ENCODE peak calls at places on chromosomes 12 and 14, in six cellular contexts. One of them, this sample, is unnamed.

GRCh38 chr12:68910128-68910527 is 22.8 kb downstream of the CPM start:
- DNase-seq in activated CD4-positive, CD25-positive, alpha-beta regulatory T cell: no peak
- DNase-seq in occipital lobe: no peak
- DNase-seq in fibroblast of pulmonary artery: peak
- DNase-seq in activated CD8-positive, alpha-beta memory T cell treated with anti-CD3 and anti-CD28 coated beads for 4 hours: no peak
- DNase-seq in neuronal stem cell: no peak
- DNase-seq in this sample: no peak

GRCh38 chr14:30143617-30144016 is 216.0 kb upstream of the PRKD1 start:
- DNase-seq in activated CD4-positive, CD25-positive, alpha-beta regulatory T cell: no peak
- DNase-seq in fibroblast of pulmonary artery: peak
- DNase-seq in activated CD8-positive, alpha-beta memory T cell treated with anti-CD3 and anti-CD28 coated beads for 4 hours: no peak
- DNase-seq in occipital lobe: no peak
- DNase-seq in neuronal stem cell: no peak
- DNase-seq in this sample: peak

GRCh38 chr12:104590002-104590401 is 133.3 kb downstream of the CHST11 start:
- DNase-seq in neuronal stem cell: no peak
- DNase-seq in occipital lobe: no peak
- DNase-seq in activated CD4-positive, CD25-positive, alpha-beta regulatory T cell: no peak
- DNase-seq in activated CD8-positive, alpha-beta memory T cell treated with anti-CD3 and anti-CD28 coated beads for 4 hours: no peak
- DNase-seq in fibroblast of pulmonary artery: no peak
- DNase-seq in this sample: no peak

GRCh38 chr14:88384653-88385205 is 728 bp upstream of the SPATA7 start:
- DNase-seq in fibroblast of pulmonary artery: peak
- DNase-seq in activated CD4-positive, CD25-positive, alpha-beta regulatory T cell: no peak
- DNase-seq in occipital lobe: no peak
- DNase-seq in neuronal stem cell: no peak
- DNase-seq in activated CD8-positive, alpha-beta memory T cell treated with anti-CD3 and anti-CD28 coated beads for 4 hours: no peak
- DNase-seq in this sample: peak

GRCh38 chr14:65478596-65478995 is 66.1 kb downstream of the FUT8 start:
- DNase-seq in occipital lobe: no peak
- DNase-seq in activated CD8-positive, alpha-beta memory T cell treated with anti-CD3 and anti-CD28 coated beads for 4 hours: no peak
- DNase-seq in neuronal stem cell: no peak
- DNase-seq in fibroblast of pulmonary artery: peak
- DNase-seq in activated CD4-positive, CD25-positive, alpha-beta regulatory T cell: no peak
- DNase-seq in this sample: no peak

GRCh38 chr14:66216763-66217162 is 269.4 kb upstream of the CCDC196 start:
- DNase-seq in occipital lobe: no peak
- DNase-seq in activated CD8-positive, alpha-beta memory T cell treated with anti-CD3 and anti-CD28 coated beads for 4 hours: no peak
- DNase-seq in activated CD4-positive, CD25-positive, alpha-beta regulatory T cell: no peak
- DNase-seq in neuronal stem cell: no peak
- DNase-seq in fibroblast of pulmonary artery: no peak
- DNase-seq in this sample: no peak

GRCh38 chr12:88339966-88340365 is 197.9 kb downstream of the TMTC3 start:
- DNase-seq in activated CD4-positive, CD25-positive, alpha-beta regulatory T cell: no peak
- DNase-seq in occipital lobe: no peak
- DNase-seq in neuronal stem cell: no peak
- DNase-seq in fibroblast of pulmonary artery: no peak
- DNase-seq in activated CD8-positive, alpha-beta memory T cell treated with anti-CD3 and anti-CD28 coated beads for 4 hours: no peak
- DNase-seq in this sample: no peak

GRCh38 chr14:90487031-90487430 is 90.2 kb downstream of the CALM1 start:
- DNase-seq in activated CD4-positive, CD25-positive, alpha-beta regulatory T cell: no peak
- DNase-seq in activated CD8-positive, alpha-beta memory T cell treated with anti-CD3 and anti-CD28 coated beads for 4 hours: no peak
- DNase-seq in fibroblast of pulmonary artery: peak
- DNase-seq in neuronal stem cell: no peak
- DNase-seq in occipital lobe: peak
- DNase-seq in this sample: no peak

GRCh38 chr12:75722714-75723200 is 211.3 kb upstream of the KRR1 start:
- DNase-seq in occipital lobe: peak
- DNase-seq in fibroblast of pulmonary artery: peak
- DNase-seq in activated CD8-positive, alpha-beta memory T cell treated with anti-CD3 and anti-CD28 coated beads for 4 hours: peak
- DNase-seq in activated CD4-positive, CD25-positive, alpha-beta regulatory T cell: no peak
- DNase-seq in neuronal stem cell: no peak
- DNase-seq in this sample: no peak

GRCh38 chr12:126936181-126936851 is 1330.7 kb upstream of the TMEM132C start:
- DNase-seq in activated CD8-positive, alpha-beta memory T cell treated with anti-CD3 and anti-CD28 coated beads for 4 hours: no peak
- DNase-seq in activated CD4-positive, CD25-positive, alpha-beta regulatory T cell: no peak
- DNase-seq in neuronal stem cell: no peak
- DNase-seq in fibroblast of pulmonary artery: no peak
- DNase-seq in occipital lobe: peak
- DNase-seq in this sample: no peak

GRCh38 chr14:51786227-51786626 is 74.2 kb upstream of the GNG2 start:
- DNase-seq in fibroblast of pulmonary artery: no peak
- DNase-seq in occipital lobe: no peak
- DNase-seq in activated CD4-positive, CD25-positive, alpha-beta regulatory T cell: no peak
- DNase-seq in neuronal stem cell: no peak
- DNase-seq in activated CD8-positive, alpha-beta memory T cell treated with anti-CD3 and anti-CD28 coated beads for 4 hours: no peak
- DNase-seq in this sample: no peak

GRCh38 chr14:57066887-57067513 is 201.7 kb downstream of the EXOC5 start:
- DNase-seq in occipital lobe: no peak
- DNase-seq in neuronal stem cell: peak
- DNase-seq in activated CD4-positive, CD25-positive, alpha-beta regulatory T cell: no peak
- DNase-seq in fibroblast of pulmonary artery: peak
- DNase-seq in activated CD8-positive, alpha-beta memory T cell treated with anti-CD3 and anti-CD28 coated beads for 4 hours: no peak
- DNase-seq in this sample: peak

GRCh38 chr12:57055834-57056233 is 5.9 kb upstream of the MYO1A start:
- DNase-seq in activated CD4-positive, CD25-positive, alpha-beta regulatory T cell: no peak
- DNase-seq in fibroblast of pulmonary artery: peak
- DNase-seq in occipital lobe: no peak
- DNase-seq in activated CD8-positive, alpha-beta memory T cell treated with anti-CD3 and anti-CD28 coated beads for 4 hours: no peak
- DNase-seq in neuronal stem cell: no peak
- DNase-seq in this sample: no peak

GRCh38 chr14:71891970-71892369 is 40.3 kb upstream of the RGS6 start:
- DNase-seq in fibroblast of pulmonary artery: no peak
- DNase-seq in activated CD8-positive, alpha-beta memory T cell treated with anti-CD3 and anti-CD28 coated beads for 4 hours: no peak
- DNase-seq in activated CD4-positive, CD25-positive, alpha-beta regulatory T cell: no peak
- DNase-seq in occipital lobe: no peak
- DNase-seq in neuronal stem cell: no peak
- DNase-seq in this sample: no peak

GRCh38 chr14:60008042-60008441 is 83.7 kb upstream of the PCNX4 start:
- DNase-seq in activated CD4-positive, CD25-positive, alpha-beta regulatory T cell: no peak
- DNase-seq in neuronal stem cell: no peak
- DNase-seq in activated CD8-positive, alpha-beta memory T cell treated with anti-CD3 and anti-CD28 coated beads for 4 hours: no peak
- DNase-seq in occipital lobe: no peak
- DNase-seq in fibroblast of pulmonary artery: no peak
- DNase-seq in this sample: no peak

GRCh38 chr12:52794479-52795331 is 1.2 kb downstream of the KRT3 start:
- DNase-seq in activated CD4-positive, CD25-positive, alpha-beta regulatory T cell: no peak
- DNase-seq in neuronal stem cell: no peak
- DNase-seq in occipital lobe: no peak
- DNase-seq in fibroblast of pulmonary artery: no peak
- DNase-seq in activated CD8-positive, alpha-beta memory T cell treated with anti-CD3 and anti-CD28 coated beads for 4 hours: no peak
- DNase-seq in this sample: peak

GRCh38 chr12:122125452-122126341 is 47.1 kb downstream of the MLXIP start:
- DNase-seq in activated CD8-positive, alpha-beta memory T cell treated with anti-CD3 and anti-CD28 coated beads for 4 hours: no peak
- DNase-seq in occipital lobe: no peak
- DNase-seq in fibroblast of pulmonary artery: no peak
- DNase-seq in neuronal stem cell: no peak
- DNase-seq in activated CD4-positive, CD25-positive, alpha-beta regulatory T cell: no peak
- DNase-seq in this sample: no peak

GRCh38 chr12:10184261-10184843 is 5.5 kb downstream of the TMEM52B start:
- DNase-seq in occipital lobe: no peak
- DNase-seq in neuronal stem cell: no peak
- DNase-seq in fibroblast of pulmonary artery: peak
- DNase-seq in activated CD4-positive, CD25-positive, alpha-beta regulatory T cell: no peak
- DNase-seq in activated CD8-positive, alpha-beta memory T cell treated with anti-CD3 and anti-CD28 coated beads for 4 hours: no peak
- DNase-seq in this sample: no peak

GRCh38 chr12:82176761-82177490 is 181.3 kb downstream of the CCDC59 start:
- DNase-seq in activated CD4-positive, CD25-positive, alpha-beta regulatory T cell: no peak
- DNase-seq in occipital lobe: no peak
- DNase-seq in neuronal stem cell: no peak
- DNase-seq in fibroblast of pulmonary artery: no peak
- DNase-seq in activated CD8-positive, alpha-beta memory T cell treated with anti-CD3 and anti-CD28 coated beads for 4 hours: no peak
- DNase-seq in this sample: no peak

GRCh38 chr14:95319312-95320075 is at the start of gene CLMN:
- DNase-seq in activated CD4-positive, CD25-positive, alpha-beta regulatory T cell: no peak
- DNase-seq in neuronal stem cell: peak
- DNase-seq in fibroblast of pulmonary artery: peak
- DNase-seq in activated CD8-positive, alpha-beta memory T cell treated with anti-CD3 and anti-CD28 coated beads for 4 hours: no peak
- DNase-seq in occipital lobe: no peak
- DNase-seq in this sample: peak

GRCh38 chr14:89146291-89146690 is 270.7 kb downstream of the FOXN3 start:
- DNase-seq in occipital lobe: no peak
- DNase-seq in activated CD4-positive, CD25-positive, alpha-beta regulatory T cell: no peak
- DNase-seq in activated CD8-positive, alpha-beta memory T cell treated with anti-CD3 and anti-CD28 coated beads for 4 hours: no peak
- DNase-seq in neuronal stem cell: no peak
- DNase-seq in fibroblast of pulmonary artery: no peak
- DNase-seq in this sample: no peak

GRCh38 chr14:77495354-77495753 is 3.3 kb downstream of the ISM2 start:
- DNase-seq in occipital lobe: peak
- DNase-seq in activated CD8-positive, alpha-beta memory T cell treated with anti-CD3 and anti-CD28 coated beads for 4 hours: no peak
- DNase-seq in neuronal stem cell: no peak
- DNase-seq in activated CD4-positive, CD25-positive, alpha-beta regulatory T cell: no peak
- DNase-seq in fibroblast of pulmonary artery: no peak
- DNase-seq in this sample: no peak

GRCh38 chr12:15336772-15337553 is 14.7 kb downstream of the PTPRO start:
- DNase-seq in activated CD4-positive, CD25-positive, alpha-beta regulatory T cell: no peak
- DNase-seq in occipital lobe: no peak
- DNase-seq in neuronal stem cell: no peak
- DNase-seq in activated CD8-positive, alpha-beta memory T cell treated with anti-CD3 and anti-CD28 coated beads for 4 hours: no peak
- DNase-seq in fibroblast of pulmonary artery: peak
- DNase-seq in this sample: no peak

GRCh38 chr12:69410571-69410970 is 51.0 kb downstream of the YEATS4 start:
- DNase-seq in occipital lobe: no peak
- DNase-seq in fibroblast of pulmonary artery: no peak
- DNase-seq in neuronal stem cell: no peak
- DNase-seq in activated CD4-positive, CD25-positive, alpha-beta regulatory T cell: no peak
- DNase-seq in activated CD8-positive, alpha-beta memory T cell treated with anti-CD3 and anti-CD28 coated beads for 4 hours: no peak
- DNase-seq in this sample: no peak

GRCh38 chr14:92481386-92481785 is 32.2 kb upstream of the RIN3 start:
- DNase-seq in activated CD4-positive, CD25-positive, alpha-beta regulatory T cell: no peak
- DNase-seq in activated CD8-positive, alpha-beta memory T cell treated with anti-CD3 and anti-CD28 coated beads for 4 hours: no peak
- DNase-seq in fibroblast of pulmonary artery: peak
- DNase-seq in occipital lobe: no peak
- DNase-seq in neuronal stem cell: no peak
- DNase-seq in this sample: no peak